ENCODE peak calls at places on chromosome 19, in six cellular contexts. W is IMR-90, J is lung, H is cardiac muscle cell, U is ELR, B is lower leg skin. G is an unnamed sample.

GRCh38 chr19:46408611-46409039 is 4.7 kb downstream of the CCDC8 start:
- DNase-seq in W (peak), U (no peak), J (peak), B (no peak), H (peak), G (no peak)

GRCh38 chr19:48926909-48927308 is 6.6 kb upstream of the DHDH start:
- DNase-seq in B (no peak), U (peak), H (no peak), J (peak), W (peak), G (no peak)

GRCh38 chr19:35757231-35757748 is 461 bp upstream of the HSPB6 start:
- DNase-seq in W (peak), J (peak), U (peak), B (peak), H (peak), G (no peak)

GRCh38 chr19:2050991-2051770 is at the start of gene MKNK2:
- DNase-seq in B (peak), U (peak), W (peak), J (peak), H (peak), G (peak)

GRCh38 chr19:27676334-27676733 is 1536.6 kb downstream of the UQCRFS1 start:
- DNase-seq in J (peak), U (no peak), W (no peak), H (no peak), B (peak), G (no peak)

GRCh38 chr19:2084993-2085720 is 11.0 kb downstream of the MOB3A start:
- DNase-seq in J (peak), B (peak), H (no peak), U (peak), W (no peak), G (peak)

GRCh38 chr19:21202865-21203494 is 61.1 kb downstream of the ZNF431 start:
- DNase-seq in J (no peak), H (peak), B (no peak), U (peak), W (peak), G (no peak)

GRCh38 chr19:49148784-49149651 is 6.2 kb downstream of the HRC start:
- DNase-seq in H (peak), W (peak), B (peak), U (peak), J (peak), G (peak)

GRCh38 chr19:44748426-44749254 is at the start of gene BCL3:
- DNase-seq in B (peak), W (no peak), H (peak), J (peak), U (no peak), G (peak)

GRCh38 chr19:31304877-31305312 is 44.3 kb downstream of the TSHZ3 start:
- DNase-seq in W (no peak), U (no peak), B (no peak), J (no peak), H (no peak), G (no peak)

GRCh38 chr19:54248016-54248601 is 5.5 kb upstream of the LILRA6 start:
- DNase-seq in J (peak), B (no peak), W (peak), H (no peak), U (peak), G (peak)

GRCh38 chr19:4455742-4456565 is 1.6 kb downstream of the UBXN6 start:
- DNase-seq in J (no peak), H (peak), W (peak), B (peak), U (peak), G (no peak)

GRCh38 chr19:15101479-15102082 is 5.6 kb upstream of the SYDE1 start:
- DNase-seq in H (peak), J (no peak), U (peak), W (peak), B (no peak), G (no peak)